ENCODE peak calls at places on chromosomes 1 and 21, in four cellular contexts. I, A, F and Q are unnamed samples.

GRCh38 chr1:109765896-109766615 is 2.3 kb upstream of the EPS8L3 start:
- DNase-seq in A (no peak), I (no peak), F (no peak), Q (no peak)

GRCh38 chr1:203278087-203278884 is 27.0 kb upstream of the BTG2 start:
- DNase-seq in A (no peak), I (peak), F (peak), Q (peak)

GRCh38 chr1:179183857-179184256 is 45.6 kb downstream of the ABL2 start:
- DNase-seq in I (no peak), F (no peak), A (no peak), Q (no peak)

GRCh38 chr1:204920967-204921366 is 50.3 kb downstream of the NFASC start:
- DNase-seq in A (no peak), F (no peak), I (no peak), Q (no peak)

GRCh38 chr1:223298706-223299105 is 65.3 kb downstream of the SUSD4 start:
- DNase-seq in I (peak), F (no peak), A (no peak), Q (no peak)

GRCh38 chr1:58158006-58158405 is 388.5 kb downstream of the OMA1 start:
- DNase-seq in A (no peak), I (no peak), F (no peak), Q (no peak)

GRCh38 chr1:30379684-30380624 is 343.4 kb downstream of the MATN1 start:
- DNase-seq in A (peak), F (peak), I (peak), Q (peak)

GRCh38 chr1:83545450-83545849 is 453.5 kb downstream of the TTLL7 start:
- DNase-seq in A (no peak), I (no peak), F (peak), Q (no peak)

GRCh38 chr1:2233468-2233867 is 5.3 kb downstream of the SKI start:
- DNase-seq in A (no peak), F (peak), I (peak), Q (peak)
- H2AFZ ChIP-seq in A (no peak), F (no peak), I (no peak), Q (no peak)

GRCh38 chr1:75133754-75134655 is at the start of gene LHX8:
- DNase-seq in F (peak), A (no peak), I (peak), Q (no peak)

GRCh38 chr1:75135829-75136142 is 1.6 kb downstream of the LHX8 start:
- DNase-seq in A (no peak), F (peak), I (no peak), Q (no peak)

GRCh38 chr1:75134656-75134938 is 409 bp downstream of the LHX8 start:
- DNase-seq in F (peak), I (no peak), A (no peak), Q (no peak)

GRCh38 chr1:75136158-75136815 is 2.1 kb downstream of the LHX8 start:
- DNase-seq in A (no peak), I (peak), F (peak), Q (peak)

DNA sequence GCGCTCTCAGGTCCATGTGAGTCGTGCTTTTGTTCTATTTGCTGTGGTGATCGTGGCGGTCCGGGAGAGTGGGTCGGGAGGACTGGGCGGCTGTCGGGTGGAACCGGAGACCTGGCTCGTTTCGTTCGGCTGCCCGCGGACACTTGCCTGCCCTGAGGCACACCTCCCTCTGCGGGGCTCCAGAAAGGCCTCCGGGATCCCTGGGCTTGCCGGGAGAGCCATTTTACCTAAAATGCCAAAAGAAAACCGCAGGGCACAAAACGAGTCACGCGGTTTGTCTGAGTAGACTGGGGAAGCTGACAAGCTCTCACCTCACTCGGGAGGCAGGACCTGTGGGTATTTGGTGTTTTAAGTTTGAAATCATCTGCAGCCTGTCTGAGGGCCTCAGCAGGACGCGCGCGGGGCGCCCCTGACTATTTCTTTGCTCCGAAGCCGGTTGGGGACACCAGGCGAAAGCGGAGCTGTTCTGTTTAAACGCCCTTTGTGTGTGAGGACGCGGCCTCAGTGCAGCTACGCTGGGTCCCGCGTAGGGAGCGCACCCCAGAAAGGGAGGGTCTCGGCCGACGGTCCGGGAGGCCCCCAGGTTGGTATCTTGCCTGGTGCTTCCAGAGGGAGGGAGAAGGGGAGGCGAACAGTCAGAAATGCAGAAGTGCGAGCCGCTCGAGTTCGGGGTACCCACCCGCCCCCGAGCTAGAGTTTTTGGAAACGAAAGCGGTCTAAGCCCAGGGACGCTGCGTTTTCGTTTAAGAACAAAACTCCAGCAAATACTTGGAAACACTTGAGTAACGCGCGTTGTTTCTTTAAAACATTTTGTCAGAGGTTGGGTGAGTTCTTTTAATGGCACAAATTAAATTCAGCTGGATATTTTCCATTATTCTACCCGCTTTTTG is 996 bp downstream of the LHX8 start:
- DNase-seq in F (peak), I (peak), A (no peak), Q (peak)
- H2AFZ ChIP-seq in F (peak), I (no peak), A (peak), Q (peak)

DNA sequence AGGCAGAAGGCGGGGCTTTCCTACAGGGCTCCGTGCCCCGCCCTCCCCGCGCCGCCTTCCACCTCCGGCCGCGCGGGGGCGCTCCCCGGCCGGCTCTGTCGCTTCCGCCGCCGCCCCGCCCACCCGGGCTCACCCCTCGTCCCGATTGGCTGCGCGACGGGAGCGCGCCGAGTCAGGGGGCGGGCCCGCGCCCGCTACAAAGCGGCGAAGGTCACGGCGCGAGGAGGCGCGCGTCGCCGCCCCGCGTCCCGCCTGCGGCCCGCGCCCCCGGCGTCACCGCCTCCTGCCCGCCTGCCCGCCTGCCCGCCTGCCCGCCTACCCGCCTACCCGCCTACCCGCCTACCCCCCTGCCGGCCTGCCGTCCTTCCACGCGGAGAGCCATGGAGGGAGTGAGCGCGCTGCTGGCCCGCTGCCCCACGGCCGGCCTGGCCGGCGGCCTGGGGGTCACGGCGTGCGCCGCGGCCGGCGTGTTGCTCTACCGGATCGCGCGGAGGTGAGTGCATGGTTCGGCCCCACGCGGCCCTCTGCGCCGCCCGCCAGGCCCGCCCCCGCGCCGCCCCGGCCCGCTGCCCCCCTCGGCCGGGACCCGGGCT is at the start of gene TMEM201:
- DNase-seq in A (no peak), I (peak), F (peak), Q (peak)
- H2AFZ ChIP-seq in A (peak), I (peak), F (peak), Q (peak)

GRCh38 chr21:43815991-43816390 is 26.6 kb downstream of the RRP1 start:
- DNase-seq in A (no peak), F (no peak), I (no peak), Q (no peak)
- H2AFZ ChIP-seq in A (no peak), F (no peak), I (no peak), Q (no peak)